ENCODE peak calls at places on chromosome 10, in four cellular contexts. One of them, this sample, is unnamed.

GRCh38 chr10:100653957-100654834 is 91.2 kb upstream of the PAX2 start:
- DNase-seq in GM12892: no peak
- DNase-seq in K562: peak
- DNase-seq in GM12878: no peak
- DNase-seq in this sample: no peak

GRCh38 chr10:75612904-75613684 is 181.7 kb downstream of the LRMDA start:
- DNase-seq in K562: no peak
- DNase-seq in GM12892: no peak
- DNase-seq in GM12878: peak
- DNase-seq in this sample: no peak

GRCh38 chr10:3806603-3807002 is 21.6 kb upstream of the KLF6 start:
- DNase-seq in GM12892: no peak
- DNase-seq in GM12878: no peak
- DNase-seq in K562: no peak
- DNase-seq in this sample: no peak

GRCh38 chr10:78924319-78925003 is 144.3 kb upstream of the ZMIZ1 start:
- DNase-seq in GM12892: no peak
- DNase-seq in GM12878: no peak
- DNase-seq in K562: no peak
- DNase-seq in this sample: no peak

GRCh38 chr10:34674169-34674568 is 140.9 kb downstream of the PARD3 start:
- DNase-seq in K562: no peak
- DNase-seq in GM12892: no peak
- DNase-seq in GM12878: no peak
- DNase-seq in this sample: no peak

GRCh38 chr10:70652761-70653657 is 19.3 kb upstream of the ADAMTS14 start:
- DNase-seq in GM12878: no peak
- DNase-seq in GM12892: no peak
- DNase-seq in K562: peak
- DNase-seq in this sample: no peak

GRCh38 chr10:14859775-14860174 is 18.9 kb upstream of the SUV39H2 start:
- DNase-seq in K562: no peak
- DNase-seq in GM12878: no peak
- DNase-seq in GM12892: no peak
- DNase-seq in this sample: no peak

GRCh38 chr10:59181668-59182067 is 5.2 kb downstream of the PHYHIPL start:
- DNase-seq in K562: peak
- DNase-seq in GM12878: peak
- DNase-seq in GM12892: no peak
- DNase-seq in this sample: no peak

GRCh38 chr10:76970795-76971519 is 666.7 kb downstream of the KCNMA1 start:
- DNase-seq in K562: no peak
- DNase-seq in GM12892: no peak
- DNase-seq in GM12878: no peak
- DNase-seq in this sample: no peak

GRCh38 chr10:13924020-13924725 is 337.4 kb downstream of the PRPF18 start:
- DNase-seq in K562: no peak
- DNase-seq in GM12878: no peak
- DNase-seq in GM12892: no peak
- DNase-seq in this sample: no peak

GRCh38 chr10:33094263-33095051 is 136.4 kb upstream of the ITGB1 start:
- DNase-seq in GM12878: no peak
- DNase-seq in K562: no peak
- DNase-seq in GM12892: no peak
- DNase-seq in this sample: no peak

GRCh38 chr10:29381230-29381563 is 92.3 kb downstream of the LYZL1 start:
- DNase-seq in GM12892: no peak
- DNase-seq in GM12878: no peak
- DNase-seq in K562: no peak
- DNase-seq in this sample: no peak

GRCh38 chr10:23643396-23643795 is 204.5 kb downstream of the OTUD1 start:
- DNase-seq in GM12892: no peak
- DNase-seq in K562: no peak
- DNase-seq in GM12878: no peak
- DNase-seq in this sample: no peak

GRCh38 chr10:70666960-70667798 is 5.1 kb upstream of the ADAMTS14 start:
- DNase-seq in K562: peak
- DNase-seq in GM12892: no peak
- DNase-seq in GM12878: no peak
- DNase-seq in this sample: no peak

GRCh38 chr10:63114031-63114814 is 18.9 kb upstream of the NRBF2 start:
- DNase-seq in GM12878: no peak
- DNase-seq in K562: no peak
- DNase-seq in GM12892: no peak
- DNase-seq in this sample: no peak

GRCh38 chr10:8639601-8640000 is 585.1 kb downstream of the GATA3 start:
- DNase-seq in K562: no peak
- DNase-seq in GM12892: no peak
- DNase-seq in GM12878: no peak
- DNase-seq in this sample: no peak

GRCh38 chr10:21972584-21972983 is 30.9 kb downstream of the DNAJC1 start:
- DNase-seq in GM12892: no peak
- DNase-seq in K562: no peak
- DNase-seq in GM12878: no peak
- DNase-seq in this sample: no peak

GRCh38 chr10:117391436-117392205 is 16.4 kb upstream of the PDZD8 start:
- DNase-seq in GM12892: no peak
- DNase-seq in K562: no peak
- DNase-seq in GM12878: no peak
- DNase-seq in this sample: no peak

GRCh38 chr10:78672898-78673297 is 395.9 kb upstream of the ZMIZ1 start:
- DNase-seq in GM12892: no peak
- DNase-seq in K562: no peak
- DNase-seq in GM12878: no peak
- DNase-seq in this sample: no peak

GRCh38 chr10:116521424-116522305 is 24.1 kb upstream of the PNLIP start:
- DNase-seq in GM12878: no peak
- DNase-seq in GM12892: no peak
- DNase-seq in K562: peak
- DNase-seq in this sample: peak

GRCh38 chr10:9334270-9334669 is 1279.8 kb downstream of the GATA3 start:
- DNase-seq in GM12878: no peak
- DNase-seq in GM12892: no peak
- DNase-seq in K562: no peak
- DNase-seq in this sample: no peak

GRCh38 chr10:29719281-29719675 is 84.5 kb upstream of the SVIL start:
- DNase-seq in K562: no peak
- DNase-seq in GM12892: no peak
- DNase-seq in GM12878: no peak
- DNase-seq in this sample: no peak

GRCh38 chr10:103795634-103796265 is 59.6 kb downstream of the SH3PXD2A start:
- DNase-seq in K562: no peak
- DNase-seq in GM12878: no peak
- DNase-seq in GM12892: no peak
- DNase-seq in this sample: no peak

GRCh38 chr10:103794996-103795395 is 60.4 kb downstream of the SH3PXD2A start:
- DNase-seq in GM12892: no peak
- DNase-seq in K562: no peak
- DNase-seq in GM12878: no peak
- DNase-seq in this sample: no peak

GRCh38 chr10:103793429-103793828 is 61.9 kb downstream of the SH3PXD2A start:
- DNase-seq in GM12892: no peak
- DNase-seq in K562: no peak
- DNase-seq in GM12878: no peak
- DNase-seq in this sample: no peak

GRCh38 chr10:103792547-103792946 is 62.8 kb downstream of the SH3PXD2A start:
- DNase-seq in GM12878: no peak
- DNase-seq in K562: no peak
- DNase-seq in GM12892: no peak
- DNase-seq in this sample: no peak

DNA sequence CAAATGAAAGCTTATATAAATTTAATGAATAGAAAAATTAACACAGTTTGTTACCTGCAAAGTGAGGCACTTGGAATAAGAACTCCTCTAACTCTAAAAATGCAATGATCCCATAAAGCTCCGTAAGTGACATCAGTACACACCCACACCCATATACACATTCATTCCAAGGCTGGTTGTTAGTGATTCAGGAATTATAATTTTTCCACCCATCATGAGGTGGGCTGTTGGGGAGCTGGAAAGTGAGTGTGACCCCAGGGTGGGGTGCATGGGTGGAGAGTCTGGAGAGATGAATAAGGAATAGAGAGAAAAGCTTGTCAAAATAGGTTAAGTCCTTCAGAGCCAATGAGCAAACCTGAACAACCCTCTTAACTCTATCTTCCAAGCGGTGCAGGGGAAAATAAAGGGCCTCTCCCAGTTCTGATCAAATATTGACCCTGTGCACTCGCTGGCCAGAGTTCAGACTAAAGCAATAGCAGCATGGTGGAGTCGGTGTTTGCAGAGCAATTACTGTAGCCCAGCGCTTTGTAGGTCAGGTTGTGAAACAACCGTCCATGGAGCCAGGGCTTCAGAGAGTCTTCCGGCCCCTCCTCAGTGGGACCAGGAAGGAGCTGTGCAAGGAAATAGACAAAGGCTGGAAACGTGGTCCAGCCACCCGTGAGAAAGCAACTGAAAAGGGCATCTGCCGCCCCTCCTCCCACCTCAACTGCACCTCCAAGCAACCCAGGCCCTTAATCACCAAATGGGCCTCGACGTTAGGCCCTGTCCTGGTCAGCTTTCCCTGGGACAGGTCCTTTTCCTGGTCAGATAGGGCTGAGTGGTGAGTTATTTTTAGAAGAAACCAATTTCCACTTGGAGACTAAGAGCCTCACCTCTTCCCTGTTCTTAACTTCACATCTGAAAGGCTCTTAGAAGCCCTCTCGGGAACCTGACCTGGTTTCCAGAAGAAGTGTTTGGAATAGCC is 61.2 kb downstream of the SH3PXD2A start:
- DNase-seq in K562: no peak
- DNase-seq in GM12878: no peak
- DNase-seq in GM12892: no peak
- DNase-seq in this sample: no peak
- TF ChIP-seq POLR2A in K562: no peak
- TF ChIP-seq POLR2A in GM12878: no peak
- TF ChIP-seq POLR2A in GM12892: no peak
- TF ChIP-seq POLR2A in this sample: no peak

DNA sequence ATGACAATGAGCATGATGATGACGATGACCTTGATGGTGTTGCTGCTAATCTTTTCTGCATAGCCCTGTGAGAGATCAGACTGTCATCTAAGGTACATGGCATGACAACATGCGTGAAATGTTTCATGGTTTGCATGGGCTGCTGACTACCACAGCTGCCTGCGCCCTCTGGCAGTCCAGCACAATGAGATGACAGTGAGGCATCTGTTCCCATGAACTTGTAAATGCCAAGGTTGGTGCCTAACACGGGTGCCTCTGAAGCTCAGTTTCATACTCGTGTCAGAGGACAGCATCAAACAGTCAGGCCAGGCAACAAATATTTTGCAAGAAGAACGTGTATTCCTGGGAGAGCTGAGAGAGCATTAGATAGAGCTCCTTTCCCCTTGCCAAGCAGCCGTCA is 122.0 kb upstream of the PRKCQ start:
- DNase-seq in GM12892: no peak
- DNase-seq in GM12878: no peak
- DNase-seq in K562: no peak
- DNase-seq in this sample: no peak
- TF ChIP-seq TAF1 in GM12892: no peak
- TF ChIP-seq TAF1 in GM12878: no peak
- TF ChIP-seq TAF1 in K562: no peak
- TF ChIP-seq TAF1 in this sample: no peak

GRCh38 chr10:71963351-71963755 is 842 bp upstream of the CHST3 start:
- DNase-seq in GM12892: no peak
- DNase-seq in K562: no peak
- DNase-seq in GM12878: no peak
- DNase-seq in this sample: no peak

GRCh38 chr10:71966046-71967004 is 2.1 kb downstream of the CHST3 start:
- DNase-seq in GM12878: no peak
- DNase-seq in K562: no peak
- DNase-seq in GM12892: no peak
- DNase-seq in this sample: no peak

GRCh38 chr10:71964669-71965515 is 697 bp downstream of the CHST3 start:
- DNase-seq in GM12878: no peak
- DNase-seq in GM12892: no peak
- DNase-seq in K562: no peak
- DNase-seq in this sample: no peak

GRCh38 chr10:71963756-71964668 is at the start of gene CHST3:
- DNase-seq in GM12878: no peak
- DNase-seq in GM12892: no peak
- DNase-seq in K562: no peak
- DNase-seq in this sample: peak

GRCh38 chr10:71965623-71966022 is 1.4 kb downstream of the CHST3 start:
- DNase-seq in GM12892: no peak
- DNase-seq in GM12878: no peak
- DNase-seq in K562: no peak
- DNase-seq in this sample: no peak
- TF ChIP-seq POLR2A in GM12892: no peak
- TF ChIP-seq POLR2A in GM12878: no peak
- TF ChIP-seq POLR2A in K562: no peak
- TF ChIP-seq POLR2A in this sample: no peak

GRCh38 chr10:113576853-113577252 is 24.0 kb downstream of the HABP2 start:
- DNase-seq in GM12878: no peak
- DNase-seq in K562: peak
- DNase-seq in GM12892: no peak
- DNase-seq in this sample: no peak
- TF ChIP-seq TAF1 in GM12878: no peak
- TF ChIP-seq TAF1 in K562: no peak
- TF ChIP-seq TAF1 in GM12892: no peak
- TF ChIP-seq TAF1 in this sample: no peak

GRCh38 chr10:71770789-71771188 is 2.5 kb downstream of the VSIR start:
- DNase-seq in GM12892: no peak
- DNase-seq in GM12878: no peak
- DNase-seq in K562: no peak
- DNase-seq in this sample: no peak
- TF ChIP-seq POLR2A in GM12892: no peak
- TF ChIP-seq POLR2A in GM12878: no peak
- TF ChIP-seq POLR2A in K562: no peak
- TF ChIP-seq POLR2A in this sample: no peak

GRCh38 chr10:87861566-87861952 is 1.8 kb downstream of the KLLN start:
- DNase-seq in GM12892: peak
- DNase-seq in K562: peak
- DNase-seq in GM12878: peak
- DNase-seq in this sample: peak
- TF ChIP-seq TAF1 in GM12892: no peak
- TF ChIP-seq TAF1 in K562: no peak
- TF ChIP-seq TAF1 in GM12878: peak
- TF ChIP-seq TAF1 in this sample: no peak

This sample was measured in GM12891.